ENCODE peak calls at places on chromosomes 2 and 18, in five cellular contexts. Q, I, P, E and N are unnamed samples.

GRCh38 chr18:58005885-58006523 is 38.0 kb upstream of the NEDD4L start:
- DNase-seq in Q (peak; percentile 53), I (no peak), P (peak; percentile 80), E (no peak), N (peak; percentile 77)

GRCh38 chr2:41906325-41906700 is 141.5 kb upstream of the PKDCC start:
- DNase-seq in Q (no peak), I (no peak), P (no peak), E (no peak), N (no peak)

GRCh38 chr2:42084231-42084671 is 36.4 kb downstream of the PKDCC start:
- DNase-seq in Q (peak; percentile 33), I (no peak), P (peak; percentile 32), E (peak; percentile 52), N (peak; percentile 62)

GRCh38 chr2:200306719-200306968 is 151 bp downstream of the SPATS2L start:
- DNase-seq in Q (no peak), I (no peak), P (no peak), E (no peak), N (peak; percentile 92)

GRCh38 chr18:60176271-60176670 is 196.3 kb downstream of the MC4R start:
- DNase-seq in Q (no peak), I (no peak), P (no peak), E (no peak), N (no peak)

GRCh38 chr2:116952254-116952653 is 862.2 kb upstream of the DDX18 start:
- DNase-seq in Q (no peak), I (no peak), P (no peak), E (no peak), N (no peak)

GRCh38 chr2:237134321-237134720 is 48.6 kb downstream of the COPS8 start:
- DNase-seq in Q (no peak), I (no peak), P (no peak), E (no peak), N (no peak)

GRCh38 chr2:164722604-164723338 is 101.5 kb upstream of the GRB14 start:
- DNase-seq in Q (no peak), I (no peak), P (no peak), E (no peak), N (no peak)

GRCh38 chr2:8239402-8240127 is 442.3 kb upstream of the ID2 start:
- DNase-seq in Q (no peak), I (no peak), P (no peak), E (no peak), N (no peak)

GRCh38 chr2:96144481-96145027 is 686 bp downstream of the DUSP2 start:
- DNase-seq in Q (no peak), I (no peak), P (no peak), E (peak; percentile 34), N (no peak)

GRCh38 chr2:223600056-223600455 is 2.1 kb downstream of the SCG2 start:
- DNase-seq in Q (no peak), I (no peak), P (no peak), E (no peak), N (no peak)

GRCh38 chr2:235458839-235459273 is 35.0 kb upstream of the AGAP1 start:
- DNase-seq in Q (no peak), I (peak; percentile 56), P (peak; percentile 64), E (no peak), N (no peak)

GRCh38 chr2:128307595-128307994 is 11.1 kb downstream of the HS6ST1 start:
- DNase-seq in Q (no peak), I (peak; percentile 2), P (no peak), E (peak; percentile 21), N (peak; percentile 59)

GRCh38 chr2:134401081-134401497 is 147.2 kb downstream of the MGAT5 start:
- DNase-seq in Q (peak; percentile 20), I (peak; percentile 50), P (no peak), E (no peak), N (no peak)

GRCh38 chr2:129812654-129813053 is 166.8 kb upstream of the RAB6C start:
- DNase-seq in Q (no peak), I (no peak), P (no peak), E (no peak), N (no peak)

GRCh38 chr2:40118622-40119021 is 333.3 kb downstream of the SLC8A1 start:
- DNase-seq in Q (no peak), I (peak; percentile 37), P (no peak), E (no peak), N (no peak)

GRCh38 chr2:25341753-25342371 is at the start of gene DNMT3A:
- DNase-seq in Q (peak; percentile 90), I (peak; percentile 71), P (peak; percentile 54), E (peak; percentile 58), N (peak; percentile 99)